ENCODE peak calls at places on chromosomes 7 and 10, in five cellular contexts. T, N, K, A and U are unnamed samples.

GRCh38 chr10:15222511-15222910 is 54.0 kb upstream of the NMT2 start:
- DNase-seq in T (peak), N (no peak), K (no peak), A (no peak), U (no peak)

GRCh38 chr7:47833211-47833610 is 115.1 kb downstream of the PKD1L1 start:
- DNase-seq in T (no peak), N (no peak), K (no peak), A (no peak), U (no peak)

GRCh38 chr7:33716581-33717477 is 188.5 kb upstream of the BMPER start:
- DNase-seq in T (no peak), N (peak), K (no peak), A (no peak), U (no peak)

GRCh38 chr7:142485617-142486226 is 227.9 kb upstream of the PRSS58 start:
- DNase-seq in T (no peak), N (no peak), K (no peak), A (no peak), U (no peak)

GRCh38 chr7:6375346-6376101 is 72.2 kb downstream of the DAGLB start:
- DNase-seq in T (peak), N (peak), K (no peak), A (no peak), U (no peak)

GRCh38 chr10:124465003-124465776 is 3.6 kb downstream of the LHPP start:
- DNase-seq in T (no peak), N (no peak), K (no peak), A (no peak), U (no peak)

GRCh38 chr10:63562857-63563256 is 41.7 kb downstream of the REEP3 start:
- DNase-seq in T (no peak), N (no peak), K (no peak), A (no peak), U (no peak)

GRCh38 chr10:7872041-7872442 is 53.7 kb downstream of the TAF3 start:
- DNase-seq in T (no peak), N (peak), K (no peak), A (no peak), U (no peak)

GRCh38 chr10:19620867-19621266 is 195.4 kb upstream of the PLXDC2 start:
- DNase-seq in T (no peak), N (peak), K (no peak), A (no peak), U (no peak)

GRCh38 chr10:42969909-42970308 is 107.0 kb upstream of the RET start:
- DNase-seq in T (no peak), N (no peak), K (peak), A (peak), U (no peak)

GRCh38 chr10:128875955-128876354 is 591.1 kb upstream of the MGMT start:
- DNase-seq in T (no peak), N (no peak), K (no peak), A (peak), U (no peak)

GRCh38 chr7:133355325-133355708 is 102.4 kb downstream of the EXOC4 start:
- DNase-seq in T (no peak), N (peak), K (no peak), A (no peak), U (no peak)

GRCh38 chr10:24046060-24046459 is 162.9 kb upstream of the KIAA1217 start:
- DNase-seq in T (no peak), N (no peak), K (no peak), A (no peak), U (no peak)

GRCh38 chr10:106555599-106555998 is 608.9 kb downstream of the SORCS1 start:
- DNase-seq in T (no peak), N (no peak), K (no peak), A (no peak), U (no peak)

GRCh38 chr10:67924136-67924535 is 39.7 kb downstream of the SIRT1 start:
- DNase-seq in T (no peak), N (no peak), K (no peak), A (no peak), U (no peak)

GRCh38 chr7:55250313-55250712 is 114.8 kb upstream of the LANCL2 start:
- DNase-seq in T (peak), N (peak), K (no peak), A (no peak), U (no peak)

GRCh38 chr7:1638113-1638726 is 31.9 kb upstream of the ELFN1 start:
- DNase-seq in T (no peak), N (no peak), K (no peak), A (no peak), U (peak)

GRCh38 chr7:143900230-143900766 is 1.7 kb downstream of the TCAF1 start:
- DNase-seq in T (peak), N (no peak), K (no peak), A (no peak), U (no peak)

GRCh38 chr7:2203551-2204300 is 29.0 kb downstream of the MAD1L1 start:
- DNase-seq in T (no peak), N (peak), K (peak), A (peak), U (no peak)

GRCh38 chr10:47165711-47166404 is 134.1 kb upstream of the GDF10 start:
- DNase-seq in T (peak), N (no peak), K (no peak), A (peak), U (peak)

GRCh38 chr10:99365761-99366160 is 36.6 kb downstream of the CNNM1 start:
- DNase-seq in T (no peak), N (no peak), K (no peak), A (no peak), U (no peak)

GRCh38 chr10:73190188-73190587 is 22.3 kb downstream of the FAM149B1 start:
- DNase-seq in T (no peak), N (no peak), K (no peak), A (no peak), U (no peak)

GRCh38 chr7:15389073-15389472 is 172.7 kb downstream of the AGMO start:
- DNase-seq in T (no peak), N (no peak), K (no peak), A (no peak), U (no peak)

GRCh38 chr10:100831742-100832141 is 81.0 kb upstream of the SLF2 start:
- DNase-seq in T (no peak), N (no peak), K (no peak), A (no peak), U (no peak)

GRCh38 chr10:112124859-112125258 is 58.7 kb downstream of the GPAM start:
- DNase-seq in T (peak), N (no peak), K (no peak), A (no peak), U (no peak)

GRCh38 chr7:6170571-6171531 is 101.6 kb downstream of the CYTH3 start:
- DNase-seq in T (no peak), N (no peak), K (no peak), A (no peak), U (no peak)

GRCh38 chr7:143321734-143322133 is 5.8 kb downstream of the CLCN1 start:
- DNase-seq in T (peak), N (no peak), K (no peak), A (no peak), U (peak)

GRCh38 chr7:16098585-16099179 is 322.7 kb downstream of the CRPPA start:
- DNase-seq in T (no peak), N (peak), K (no peak), A (no peak), U (no peak)

GRCh38 chr10:7471720-7472367 is 61.0 kb upstream of the SFMBT2 start:
- DNase-seq in T (peak), N (no peak), K (no peak), A (no peak), U (no peak)

GRCh38 chr10:63142136-63142535 is 9.0 kb downstream of the NRBF2 start:
- DNase-seq in T (no peak), N (no peak), K (no peak), A (no peak), U (no peak)

GRCh38 chr10:6218692-6219493 is 16.2 kb downstream of the PFKFB3 start:
- DNase-seq in T (no peak), N (peak), K (no peak), A (no peak), U (no peak)

GRCh38 chr7:135899458-135899857 is 77.7 kb downstream of the MTPN start:
- DNase-seq in T (no peak), N (no peak), K (no peak), A (no peak), U (no peak)

GRCh38 chr7:132575987-132576722 is at the start of gene PLXNA4:
- DNase-seq in T (no peak), N (peak), K (no peak), A (no peak), U (no peak)

GRCh38 chr7:150466477-150466876 is 16.0 kb downstream of the GIMAP8 start:
- DNase-seq in T (no peak), N (no peak), K (no peak), A (no peak), U (no peak)

GRCh38 chr7:120740348-120740747 is 117.6 kb downstream of the TSPAN12 start:
- DNase-seq in T (no peak), N (peak), K (no peak), A (no peak), U (no peak)

DNA sequence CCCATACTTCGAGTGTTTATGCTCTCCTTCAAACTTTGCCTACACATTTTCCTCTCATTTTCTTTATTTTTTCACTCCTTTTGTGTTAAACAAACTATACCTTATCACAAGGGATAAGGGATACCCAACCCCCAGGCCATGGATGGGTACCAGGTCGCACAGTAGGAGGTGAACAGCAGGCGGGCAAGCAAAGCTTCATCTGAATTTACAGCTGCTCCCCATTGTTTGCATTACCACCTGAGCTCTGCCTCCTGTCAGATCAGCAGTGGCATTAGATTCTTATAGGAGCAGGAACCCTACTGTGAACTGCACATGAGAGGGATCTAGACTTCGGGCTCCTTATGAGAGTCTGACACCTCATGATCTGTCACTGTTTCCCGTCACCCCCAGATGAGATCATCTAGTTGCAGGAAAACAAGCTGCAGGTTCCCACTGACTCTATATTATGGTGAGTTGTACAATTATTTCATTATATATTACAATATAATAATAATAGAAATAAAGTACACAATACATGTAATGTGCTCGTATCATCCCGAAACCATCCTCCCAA is 28.5 kb downstream of the ZC3HC1 start:
- DNase-seq in T (no peak), N (no peak), K (no peak), A (no peak), U (no peak)
- H3K27ac ChIP-seq in T (no peak), N (no peak), K (no peak), A (no peak), U (no peak)

GRCh38 chr10:133515471-133515870 is 11.7 kb upstream of the CYP2E1 start:
- DNase-seq in T (no peak), N (no peak), K (no peak), A (no peak), U (no peak)

GRCh38 chr10:133525444-133525843 is 1.7 kb upstream of the CYP2E1 start:
- DNase-seq in T (no peak), N (no peak), K (no peak), A (no peak), U (no peak)

GRCh38 chr10:133516072-133516471 is 11.1 kb upstream of the CYP2E1 start:
- DNase-seq in T (no peak), N (no peak), K (no peak), A (no peak), U (no peak)

GRCh38 chr10:133523631-133524203 is 3.4 kb upstream of the CYP2E1 start:
- DNase-seq in T (no peak), N (no peak), K (no peak), A (no peak), U (no peak)

GRCh38 chr10:133520193-133520738 is 6.9 kb upstream of the CYP2E1 start:
- DNase-seq in T (peak), N (no peak), K (peak), A (peak), U (peak)
- H3K4me3 ChIP-seq in T (peak), N (peak), K (peak), A (peak), U (peak)

GRCh38 chr7:27690649-27691048 is 28.0 kb upstream of the HIBADH start:
- DNase-seq in T (no peak), N (no peak), K (no peak), A (no peak), U (no peak)
- H3K27ac ChIP-seq in T (no peak), N (no peak), K (no peak), A (no peak), U (no peak)

GRCh38 chr7:13279854-13280435 is 592.5 kb downstream of the ARL4A start:
- DNase-seq in T (no peak), N (peak), K (no peak), A (no peak), U (no peak)

GRCh38 chr7:13276977-13277376 is 589.5 kb downstream of the ARL4A start:
- DNase-seq in T (no peak), N (no peak), K (no peak), A (no peak), U (no peak)

GRCh38 chr7:13286916-13287315 is 599.5 kb downstream of the ARL4A start:
- DNase-seq in T (no peak), N (no peak), K (no peak), A (no peak), U (no peak)

GRCh38 chr7:13278020-13278419 is 590.6 kb downstream of the ARL4A start:
- DNase-seq in T (no peak), N (no peak), K (no peak), A (no peak), U (no peak)

DNA sequence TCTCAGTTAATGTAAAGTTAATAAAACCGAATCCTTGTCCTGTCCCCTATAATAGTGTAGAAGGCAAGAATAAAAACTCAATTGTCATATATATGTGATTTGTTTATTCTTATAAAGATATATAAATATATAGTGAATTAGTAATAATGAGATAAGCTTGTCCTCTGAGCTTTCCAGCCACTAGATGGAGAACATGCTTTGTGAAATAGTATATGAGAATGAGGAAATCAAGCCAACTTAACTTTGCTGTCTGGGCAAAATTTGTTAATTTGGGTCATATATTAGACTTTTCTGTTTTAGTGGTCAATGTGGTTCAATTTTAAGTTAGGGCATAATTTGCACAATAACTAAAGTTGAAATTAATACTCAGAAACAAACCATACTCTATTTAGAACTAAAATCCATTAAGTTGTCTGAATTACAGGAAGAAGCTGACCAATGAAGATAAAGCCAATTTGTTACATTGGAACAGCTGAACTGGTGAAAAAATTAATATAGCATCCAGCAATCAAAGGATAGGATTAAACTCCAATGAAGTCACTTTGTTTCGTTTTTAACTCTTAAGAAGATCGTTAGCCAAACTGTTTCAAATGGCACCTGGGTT is 595.0 kb downstream of the ARL4A start:
- DNase-seq in T (no peak), N (peak), K (no peak), A (no peak), U (no peak)
- H3K4me3 ChIP-seq in T (no peak), N (no peak), K (no peak), A (no peak), U (no peak)